ENCODE peak calls at places on chromosomes 4 and X, in nine cellular contexts. One of them, this sample, is unnamed.

GRCh38 chr4:141797966-141798365 is 161.6 kb downstream of the IL15 start:
- DNase-seq in GM12865: no peak
- DNase-seq in type B pancreatic cell: no peak
- DNase-seq in mesothelial cell of epicardium: no peak
- DNase-seq in psoas muscle: no peak
- DNase-seq in A549: no peak
- DNase-seq in tibial artery: no peak
- DNase-seq in mammary epithelial cell: no peak
- DNase-seq in vagina: no peak
- DNase-seq in this sample: no peak

GRCh38 chr4:41154001-41154813 is 60.1 kb downstream of the APBB2 start:
- DNase-seq in type B pancreatic cell: no peak
- DNase-seq in A549: no peak
- DNase-seq in GM12865: no peak
- DNase-seq in mammary epithelial cell: no peak
- DNase-seq in tibial artery: no peak
- DNase-seq in mesothelial cell of epicardium: no peak
- DNase-seq in vagina: no peak
- DNase-seq in psoas muscle: no peak
- DNase-seq in this sample: no peak

GRCh38 chr4:35500812-35501211 is 743.5 kb downstream of the ARAP2 start:
- DNase-seq in tibial artery: no peak
- DNase-seq in GM12865: peak
- DNase-seq in vagina: no peak
- DNase-seq in mammary epithelial cell: peak
- DNase-seq in A549: no peak
- DNase-seq in type B pancreatic cell: no peak
- DNase-seq in mesothelial cell of epicardium: no peak
- DNase-seq in psoas muscle: no peak
- DNase-seq in this sample: no peak

GRCh38 chr4:101346562-101347266 is 612 bp downstream of the PPP3CA start:
- DNase-seq in type B pancreatic cell: no peak
- DNase-seq in A549: peak
- DNase-seq in mesothelial cell of epicardium: peak
- DNase-seq in tibial artery: peak
- DNase-seq in mammary epithelial cell: peak
- DNase-seq in psoas muscle: peak
- DNase-seq in vagina: no peak
- DNase-seq in GM12865: peak
- DNase-seq in this sample: peak

GRCh38 chrX:72306851-72307645 is 1.3 kb upstream of the CITED1 start:
- DNase-seq in psoas muscle: peak
- DNase-seq in GM12865: peak
- DNase-seq in mesothelial cell of epicardium: peak
- DNase-seq in tibial artery: peak
- DNase-seq in type B pancreatic cell: no peak
- DNase-seq in mammary epithelial cell: peak
- DNase-seq in vagina: peak
- DNase-seq in A549: peak
- DNase-seq in this sample: no peak

GRCh38 chrX:30816079-30816478 is 73.0 kb downstream of the TAB3 start:
- DNase-seq in A549: no peak
- DNase-seq in mammary epithelial cell: no peak
- DNase-seq in psoas muscle: no peak
- DNase-seq in type B pancreatic cell: no peak
- DNase-seq in tibial artery: no peak
- DNase-seq in mesothelial cell of epicardium: no peak
- DNase-seq in vagina: no peak
- DNase-seq in GM12865: no peak
- DNase-seq in this sample: no peak

GRCh38 chr4:40750461-40751258 is 905 bp downstream of the NSUN7 start:
- DNase-seq in psoas muscle: no peak
- DNase-seq in tibial artery: no peak
- DNase-seq in mesothelial cell of epicardium: peak
- DNase-seq in GM12865: no peak
- DNase-seq in mammary epithelial cell: peak
- DNase-seq in A549: no peak
- DNase-seq in type B pancreatic cell: no peak
- DNase-seq in vagina: no peak
- DNase-seq in this sample: no peak

GRCh38 chr4:74006009-74006476 is 7.6 kb upstream of the CXCL5 start:
- DNase-seq in GM12865: no peak
- DNase-seq in tibial artery: no peak
- DNase-seq in psoas muscle: no peak
- DNase-seq in mammary epithelial cell: peak
- DNase-seq in A549: peak
- DNase-seq in mesothelial cell of epicardium: no peak
- DNase-seq in vagina: no peak
- DNase-seq in type B pancreatic cell: no peak
- DNase-seq in this sample: no peak

GRCh38 chr4:45944000-45944399 is 179.9 kb downstream of the GABRG1 start:
- DNase-seq in psoas muscle: no peak
- DNase-seq in tibial artery: no peak
- DNase-seq in A549: no peak
- DNase-seq in vagina: no peak
- DNase-seq in GM12865: peak
- DNase-seq in type B pancreatic cell: no peak
- DNase-seq in mammary epithelial cell: peak
- DNase-seq in mesothelial cell of epicardium: no peak
- DNase-seq in this sample: no peak

GRCh38 chr4:52259978-52260377 is 208.9 kb downstream of the SPATA18 start:
- DNase-seq in tibial artery: no peak
- DNase-seq in psoas muscle: no peak
- DNase-seq in mesothelial cell of epicardium: no peak
- DNase-seq in A549: no peak
- DNase-seq in mammary epithelial cell: no peak
- DNase-seq in GM12865: no peak
- DNase-seq in type B pancreatic cell: no peak
- DNase-seq in vagina: no peak
- DNase-seq in this sample: no peak

GRCh38 chrX:101252634-101253033 is 33.0 kb downstream of the DRP2 start:
- DNase-seq in type B pancreatic cell: no peak
- DNase-seq in tibial artery: no peak
- DNase-seq in GM12865: no peak
- DNase-seq in vagina: no peak
- DNase-seq in psoas muscle: no peak
- DNase-seq in mesothelial cell of epicardium: no peak
- DNase-seq in A549: no peak
- DNase-seq in mammary epithelial cell: no peak
- DNase-seq in this sample: no peak

GRCh38 chrX:12711435-12712040 is 79.7 kb upstream of the PRPS2 start:
- DNase-seq in tibial artery: no peak
- DNase-seq in GM12865: no peak
- DNase-seq in A549: no peak
- DNase-seq in mesothelial cell of epicardium: no peak
- DNase-seq in type B pancreatic cell: no peak
- DNase-seq in vagina: no peak
- DNase-seq in psoas muscle: no peak
- DNase-seq in mammary epithelial cell: no peak
- DNase-seq in this sample: no peak

GRCh38 chrX:68843992-68844391 is 15.2 kb downstream of the EFNB1 start:
- DNase-seq in mesothelial cell of epicardium: no peak
- DNase-seq in vagina: no peak
- DNase-seq in type B pancreatic cell: no peak
- DNase-seq in psoas muscle: no peak
- DNase-seq in mammary epithelial cell: peak
- DNase-seq in GM12865: no peak
- DNase-seq in A549: no peak
- DNase-seq in tibial artery: no peak
- DNase-seq in this sample: no peak

GRCh38 chr4:122764071-122764807 is 31.7 kb downstream of the BBS12 start:
- DNase-seq in tibial artery: no peak
- DNase-seq in mammary epithelial cell: no peak
- DNase-seq in GM12865: no peak
- DNase-seq in psoas muscle: no peak
- DNase-seq in vagina: no peak
- DNase-seq in type B pancreatic cell: no peak
- DNase-seq in A549: no peak
- DNase-seq in mesothelial cell of epicardium: no peak
- DNase-seq in this sample: no peak

GRCh38 chr4:90842960-90843359 is 715.8 kb downstream of the CCSER1 start:
- DNase-seq in mesothelial cell of epicardium: no peak
- DNase-seq in tibial artery: no peak
- DNase-seq in type B pancreatic cell: no peak
- DNase-seq in psoas muscle: no peak
- DNase-seq in A549: peak
- DNase-seq in mammary epithelial cell: peak
- DNase-seq in GM12865: peak
- DNase-seq in vagina: no peak
- DNase-seq in this sample: no peak

DNA sequence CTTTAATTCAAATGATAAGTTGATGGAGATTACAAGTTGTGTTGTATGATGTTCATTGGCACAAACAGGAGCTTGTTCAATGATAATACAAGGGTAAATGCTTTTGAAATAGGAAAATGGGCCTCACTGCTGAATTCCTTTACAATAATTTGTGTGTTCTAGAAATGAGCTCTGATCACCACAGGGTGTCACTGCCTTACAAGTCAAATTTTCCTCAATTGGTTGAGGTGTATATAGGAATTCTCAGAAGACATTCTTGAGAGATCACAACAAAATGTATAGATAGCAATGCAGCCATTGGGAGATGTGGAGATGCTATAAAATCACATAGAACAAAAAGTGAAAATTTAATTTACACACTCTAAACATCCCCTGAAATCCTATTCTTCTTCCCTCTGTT is 49.6 kb downstream of the KLF8 start:
- DNase-seq in GM12865: peak
- DNase-seq in vagina: no peak
- DNase-seq in psoas muscle: no peak
- DNase-seq in A549: peak
- DNase-seq in type B pancreatic cell: no peak
- DNase-seq in mesothelial cell of epicardium: no peak
- DNase-seq in mammary epithelial cell: peak
- DNase-seq in tibial artery: no peak
- DNase-seq in this sample: no peak
- TF ChIP-seq CTCF in GM12865: no peak
- TF ChIP-seq CTCF in vagina: no peak
- TF ChIP-seq CTCF in psoas muscle: peak
- TF ChIP-seq CTCF in A549: peak
- TF ChIP-seq CTCF in type B pancreatic cell: peak
- TF ChIP-seq CTCF in mesothelial cell of epicardium: no peak
- TF ChIP-seq CTCF in mammary epithelial cell: peak
- TF ChIP-seq CTCF in tibial artery: no peak
- TF ChIP-seq CTCF in this sample: peak

DNA sequence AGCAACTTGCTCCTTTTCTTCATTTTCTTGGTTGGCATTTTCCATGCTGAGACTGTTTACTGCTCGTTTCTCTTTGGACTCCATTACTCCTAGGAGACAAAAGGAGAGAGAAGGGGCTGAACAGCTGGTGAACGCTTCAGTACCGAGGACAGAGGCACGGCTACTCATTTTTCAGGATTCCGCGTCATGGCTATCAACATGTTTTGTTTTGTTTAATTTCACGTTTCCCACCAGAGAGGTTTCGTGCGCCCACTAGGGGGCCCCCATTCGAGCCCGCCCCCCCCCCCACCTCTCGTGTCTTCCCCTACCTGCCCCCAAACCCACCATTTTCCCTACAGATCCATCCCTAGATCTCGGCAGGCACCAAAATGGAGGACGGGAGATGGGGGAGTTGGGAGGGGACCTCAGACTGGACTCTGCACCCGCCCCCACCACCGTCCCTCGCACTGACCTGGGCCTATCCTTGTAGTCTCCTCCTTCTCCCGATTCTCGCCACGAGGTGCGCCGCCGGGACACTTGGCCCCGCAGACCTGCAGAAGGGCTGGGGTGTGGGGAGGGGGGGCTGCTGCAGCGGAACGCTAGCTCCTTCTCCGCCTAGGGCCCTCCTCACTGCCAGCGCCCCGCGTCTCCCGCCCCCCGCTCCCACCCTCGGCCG is 653 bp downstream of the BEX1 start:
- DNase-seq in mammary epithelial cell: peak
- DNase-seq in A549: no peak
- DNase-seq in mesothelial cell of epicardium: peak
- DNase-seq in psoas muscle: no peak
- DNase-seq in type B pancreatic cell: no peak
- DNase-seq in tibial artery: no peak
- DNase-seq in vagina: no peak
- DNase-seq in GM12865: no peak
- DNase-seq in this sample: peak
- TF ChIP-seq CTCF in mammary epithelial cell: no peak
- TF ChIP-seq CTCF in A549: no peak
- TF ChIP-seq CTCF in mesothelial cell of epicardium: peak
- TF ChIP-seq CTCF in psoas muscle: no peak
- TF ChIP-seq CTCF in type B pancreatic cell: peak
- TF ChIP-seq CTCF in tibial artery: no peak
- TF ChIP-seq CTCF in vagina: no peak
- TF ChIP-seq CTCF in GM12865: no peak
- TF ChIP-seq CTCF in this sample: peak

GRCh38 chrX:32480019-32480418 is 731.3 kb downstream of the DMD start:
- DNase-seq in psoas muscle: no peak
- DNase-seq in mammary epithelial cell: no peak
- DNase-seq in tibial artery: no peak
- DNase-seq in vagina: no peak
- DNase-seq in A549: no peak
- DNase-seq in GM12865: no peak
- DNase-seq in mesothelial cell of epicardium: no peak
- DNase-seq in type B pancreatic cell: no peak
- DNase-seq in this sample: no peak

GRCh38 chrX:32489125-32489524 is 722.2 kb downstream of the DMD start:
- DNase-seq in mammary epithelial cell: no peak
- DNase-seq in vagina: no peak
- DNase-seq in psoas muscle: no peak
- DNase-seq in mesothelial cell of epicardium: no peak
- DNase-seq in GM12865: no peak
- DNase-seq in A549: no peak
- DNase-seq in type B pancreatic cell: no peak
- DNase-seq in tibial artery: no peak
- DNase-seq in this sample: no peak

DNA sequence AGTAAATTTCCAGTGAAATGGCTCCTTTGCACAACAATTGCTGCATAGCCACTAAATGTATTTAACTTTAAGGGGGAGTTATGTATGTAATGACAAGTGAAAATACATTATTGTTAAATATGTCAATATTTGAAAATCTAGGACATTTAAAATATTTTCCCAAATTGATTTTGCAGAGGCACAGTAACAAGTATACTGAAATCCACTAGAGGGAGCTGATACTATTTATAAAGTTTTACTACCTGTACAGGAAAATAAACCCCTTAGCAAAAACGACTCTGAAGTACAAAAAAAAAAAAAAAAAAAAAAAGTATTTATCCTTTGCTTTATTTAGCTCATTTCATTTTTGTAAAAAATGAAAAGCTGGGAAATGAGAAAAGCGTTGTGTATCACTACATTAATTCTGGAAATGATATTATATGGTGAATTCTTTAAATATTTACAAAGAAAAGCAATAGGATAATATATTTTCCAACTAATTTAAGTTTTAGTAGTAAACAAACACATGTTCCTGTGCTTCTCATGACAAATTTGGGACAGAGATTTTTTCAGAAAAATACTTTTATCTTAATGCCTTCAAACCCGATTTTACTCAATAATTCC is 727.7 kb downstream of the DMD start:
- DNase-seq in vagina: no peak
- DNase-seq in type B pancreatic cell: no peak
- DNase-seq in mesothelial cell of epicardium: no peak
- DNase-seq in GM12865: no peak
- DNase-seq in psoas muscle: no peak
- DNase-seq in A549: no peak
- DNase-seq in tibial artery: no peak
- DNase-seq in mammary epithelial cell: no peak
- DNase-seq in this sample: no peak
- TF ChIP-seq CTCF in vagina: no peak
- TF ChIP-seq CTCF in type B pancreatic cell: peak
- TF ChIP-seq CTCF in mesothelial cell of epicardium: peak
- TF ChIP-seq CTCF in GM12865: no peak
- TF ChIP-seq CTCF in psoas muscle: no peak
- TF ChIP-seq CTCF in A549: no peak
- TF ChIP-seq CTCF in tibial artery: peak
- TF ChIP-seq CTCF in mammary epithelial cell: peak
- TF ChIP-seq CTCF in this sample: peak

GRCh38 chr4:88528861-88529260 is 5.3 kb upstream of the PYURF start:
- DNase-seq in vagina: no peak
- DNase-seq in type B pancreatic cell: no peak
- DNase-seq in A549: no peak
- DNase-seq in psoas muscle: no peak
- DNase-seq in mesothelial cell of epicardium: no peak
- DNase-seq in GM12865: no peak
- DNase-seq in tibial artery: no peak
- DNase-seq in mammary epithelial cell: no peak
- DNase-seq in this sample: no peak
- TF ChIP-seq CTCF in vagina: no peak
- TF ChIP-seq CTCF in type B pancreatic cell: peak
- TF ChIP-seq CTCF in A549: peak
- TF ChIP-seq CTCF in psoas muscle: no peak
- TF ChIP-seq CTCF in mesothelial cell of epicardium: peak
- TF ChIP-seq CTCF in GM12865: no peak
- TF ChIP-seq CTCF in tibial artery: no peak
- TF ChIP-seq CTCF in mammary epithelial cell: peak
- TF ChIP-seq CTCF in this sample: no peak